ENCODE peak calls at places on chromosomes 4 and X, in six cellular contexts. L is suprapubic skin; S is CD8-positive, alpha-beta memory T cell; C is stomach; T is Karpas-422; U is SK-N-SH. K is an unnamed sample. For H3K4me1 and H3K36me3, the result is how much of the 10 kb centered on the place peaks cover.

GRCh38 chr4:118964891-118965411 is 76.3 kb downstream of the SYNPO2 start:
- DNase-seq in L (no peak), S (no peak), C (no peak), T (no peak), U (no peak), K (no peak)

GRCh38 chrX:147776988-147777387 is 134.7 kb upstream of the FMR1 start:
- DNase-seq in L (no peak), S (no peak), C (no peak), T (no peak), U (no peak), K (no peak)

GRCh38 chrX:4240541-4241194 is 527.2 kb upstream of the PRKX start:
- DNase-seq in L (no peak), S (peak), C (no peak), T (peak), U (no peak), K (no peak)

GRCh38 chr4:5711479-5712184 is 631 bp downstream of the EVC start:
- DNase-seq in L (no peak), S (no peak), C (no peak), T (no peak), U (no peak), K (peak)

GRCh38 chr4:75555294-75556164 is at the start of gene ODAPH:
- DNase-seq in L (no peak), S (no peak), C (no peak), T (peak), U (no peak), K (no peak)

GRCh38 chr4:184265566-184266351 is 48.1 kb upstream of the ENPP6 start:
- DNase-seq in L (no peak), S (no peak), C (no peak), T (peak), U (no peak), K (no peak)

GRCh38 chr4:8163026-8163425 is 4.4 kb upstream of the ABLIM2 start:
- DNase-seq in L (no peak), S (no peak), C (no peak), T (no peak), U (no peak), K (no peak)

GRCh38 chr4:33878710-33879109 is 2365.6 kb downstream of the ARAP2 start:
- DNase-seq in L (no peak), S (no peak), C (no peak), T (no peak), U (peak), K (no peak)

GRCh38 chr4:112055100-112055499 is 90.2 kb upstream of the FAM241A start:
- DNase-seq in L (no peak), S (no peak), C (no peak), T (no peak), U (no peak), K (no peak)

GRCh38 chr4:25258980-25259578 is 25.2 kb downstream of the PI4K2B start:
- DNase-seq in L (no peak), S (no peak), C (no peak), T (no peak), U (no peak), K (no peak)

GRCh38 chr4:60241886-60242285 is 958.2 kb upstream of the ADGRL3 start:
- DNase-seq in L (no peak), S (no peak), C (no peak), T (no peak), U (no peak), K (no peak)

GRCh38 chr4:124433500-124433899 is 279.0 kb downstream of the ANKRD50 start:
- DNase-seq in L (no peak), S (no peak), C (no peak), T (no peak), U (no peak), K (no peak)
- H3K4me1 ChIP-seq in L (under half), S (under half), C (under half), T (under half), U (under half), K (under half)

DNA sequence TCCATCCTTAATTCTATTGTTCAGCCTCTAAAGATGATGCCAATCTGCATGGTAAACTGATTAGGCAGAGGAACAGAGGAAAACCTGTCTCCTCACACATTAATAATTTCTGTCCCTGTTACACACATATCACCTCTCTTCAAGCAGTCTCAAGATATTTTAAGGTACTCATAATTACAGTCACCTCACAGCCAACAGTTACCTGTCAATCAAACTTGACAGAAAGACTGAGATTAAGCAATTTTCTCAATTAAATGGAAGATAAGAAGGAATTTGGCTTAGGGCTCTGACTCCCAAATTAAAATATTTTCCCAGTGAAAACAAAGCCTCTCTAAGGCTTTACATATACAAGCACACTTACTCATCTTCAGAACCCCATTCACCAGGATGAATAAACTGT is 85.2 kb downstream of the MAPK10 start:
- DNase-seq in L (no peak), S (no peak), C (no peak), T (peak), U (no peak), K (no peak)
- H3K4me3 ChIP-seq in L (no peak), S (no peak), C (no peak), T (peak), U (no peak), K (no peak)

DNA sequence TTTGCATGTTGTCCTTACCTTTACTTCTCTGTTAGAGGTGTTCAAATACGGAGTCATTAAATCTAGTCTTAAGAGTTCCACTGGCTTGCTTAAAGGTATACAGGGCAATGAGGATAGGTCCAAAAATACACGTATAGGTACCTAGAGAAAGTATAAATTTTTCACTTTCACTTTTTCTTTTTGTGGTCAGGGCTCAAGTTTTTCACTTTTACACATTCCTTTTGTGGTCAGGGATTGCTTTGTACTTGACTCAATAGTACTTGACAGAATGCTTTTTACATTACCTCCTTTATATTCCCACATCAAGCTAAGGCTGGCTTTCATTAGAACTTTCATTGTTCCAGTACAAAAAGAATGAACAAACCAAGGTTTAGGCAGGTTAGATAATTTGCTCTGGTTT is 21.7 kb downstream of the TMEM184C start:
- DNase-seq in L (no peak), S (no peak), C (no peak), T (no peak), U (no peak), K (no peak)
- H3K36me3 ChIP-seq in L (under half), S (under half), C (half or more), T (half or more), U (half or more), K (half or more)

GRCh38 chr4:185564355-185564754 is 29.0 kb upstream of the PDLIM3 start:
- DNase-seq in L (no peak), S (no peak), C (no peak), T (no peak), U (no peak), K (no peak)
- H3K4me1 ChIP-seq in L (under half), S (under half), C (under half), T (under half), U (under half), K (under half)

GRCh38 chr4:178752954-178753525 is 1310.8 kb upstream of the AGA start:
- DNase-seq in L (no peak), S (no peak), C (no peak), T (no peak), U (no peak), K (no peak)
- H3K4me3 ChIP-seq in L (no peak), S (no peak), C (no peak), T (no peak), U (no peak), K (no peak)

GRCh38 chr4:145153181-145153903 is 27.0 kb downstream of the OTUD4 start:
- DNase-seq in L (no peak), S (no peak), C (no peak), T (no peak), U (no peak), K (no peak)

GRCh38 chr4:145153904-145154298 is 26.5 kb downstream of the OTUD4 start:
- DNase-seq in L (no peak), S (no peak), C (no peak), T (no peak), U (no peak), K (no peak)

GRCh38 chr4:145154573-145154972 is 25.8 kb downstream of the OTUD4 start:
- DNase-seq in L (no peak), S (no peak), C (no peak), T (peak), U (no peak), K (no peak)

DNA sequence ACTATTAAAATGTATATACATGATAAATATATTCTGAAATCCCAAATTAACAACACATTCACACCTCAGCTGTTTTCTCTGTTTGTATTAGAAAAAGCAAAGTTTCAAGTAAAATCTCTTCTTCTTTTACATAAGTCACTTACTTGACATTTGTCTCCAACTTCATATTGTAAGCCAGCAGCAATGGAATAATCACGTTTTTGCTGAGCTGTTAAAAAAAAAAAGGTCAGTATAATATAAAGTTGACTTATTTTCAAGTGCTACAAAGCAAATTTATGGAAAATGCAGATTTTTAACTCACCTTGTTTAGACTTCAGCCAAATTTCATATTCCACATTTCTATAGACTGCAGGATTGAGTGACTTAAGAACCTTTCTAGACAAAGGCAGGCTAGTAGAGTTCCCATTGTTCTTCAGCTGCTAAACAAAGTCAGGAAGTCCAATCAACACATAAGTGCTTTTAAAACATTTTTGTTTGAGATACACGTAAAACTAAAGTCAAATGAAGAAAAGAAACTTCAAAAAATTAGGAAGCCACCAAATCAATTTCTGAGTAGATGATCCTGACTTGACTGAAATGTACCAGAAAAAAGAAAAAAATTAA is 25.0 kb downstream of the OTUD4 start:
- DNase-seq in L (no peak), S (no peak), C (no peak), T (no peak), U (no peak), K (no peak)
- H3K36me3 ChIP-seq in L (half or more), S (under half), C (half or more), T (half or more), U (half or more), K (half or more)

DNA sequence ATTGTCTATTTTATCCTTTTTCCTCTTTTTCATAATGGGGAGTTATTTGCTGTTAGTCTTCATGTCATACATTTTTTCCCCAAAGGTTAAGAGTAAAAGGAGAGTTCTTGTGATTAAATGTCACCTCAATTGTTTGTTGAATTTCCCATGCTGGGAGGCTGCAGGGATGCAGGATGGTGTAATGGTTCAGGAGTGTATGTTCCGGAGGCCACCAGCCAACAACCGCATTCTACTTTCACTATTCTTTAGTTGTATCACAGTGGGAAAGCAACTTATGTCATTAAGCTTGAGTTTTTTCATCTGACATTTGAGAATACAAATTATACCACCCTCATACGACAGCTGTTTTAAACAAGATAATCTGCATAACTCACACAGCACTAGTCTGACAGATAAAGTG is 15.4 kb downstream of the AFP start:
- DNase-seq in L (no peak), S (no peak), C (no peak), T (no peak), U (no peak), K (no peak)
- H3K4me1 ChIP-seq in L (under half), S (under half), C (under half), T (under half), U (under half), K (under half)

DNA sequence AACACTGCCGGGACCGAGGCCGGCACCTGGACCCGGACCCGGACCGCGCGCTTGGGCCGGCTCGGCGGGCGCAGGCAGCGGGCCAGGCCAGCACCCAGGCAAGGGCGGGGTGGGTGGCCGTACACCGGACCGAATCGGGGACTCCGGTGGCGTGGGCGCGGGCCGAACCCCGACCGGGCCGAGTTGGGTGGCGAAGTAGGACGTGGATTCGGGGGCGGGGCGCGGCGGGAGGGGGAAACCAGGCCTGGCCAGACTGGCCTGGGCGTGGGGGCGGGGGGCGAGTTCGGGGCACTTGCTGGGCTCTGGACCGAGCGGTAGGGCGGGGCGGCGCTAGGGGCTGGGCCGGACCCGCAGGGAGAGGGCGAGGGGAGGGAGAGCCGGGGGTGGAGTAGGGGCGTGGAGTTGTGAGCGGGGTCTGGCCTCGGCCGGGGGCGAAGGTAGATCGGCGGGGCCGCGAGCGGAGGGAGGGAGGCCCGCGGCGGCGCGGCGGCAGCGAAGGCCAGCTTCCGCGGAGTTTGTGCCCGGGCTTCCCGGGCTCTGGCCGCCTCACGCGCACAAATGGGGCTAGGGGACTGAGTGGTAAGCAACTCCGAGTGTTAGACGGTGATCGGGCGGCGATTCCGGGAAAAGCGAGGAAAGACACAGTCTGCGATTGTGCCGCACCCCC is 1.8 kb upstream of the BCORL1 start:
- DNase-seq in L (peak), S (no peak), C (peak), T (no peak), U (peak), K (peak)
- H3K4me3 ChIP-seq in L (no peak), S (peak), C (peak), T (no peak), U (no peak), K (no peak)

DNA sequence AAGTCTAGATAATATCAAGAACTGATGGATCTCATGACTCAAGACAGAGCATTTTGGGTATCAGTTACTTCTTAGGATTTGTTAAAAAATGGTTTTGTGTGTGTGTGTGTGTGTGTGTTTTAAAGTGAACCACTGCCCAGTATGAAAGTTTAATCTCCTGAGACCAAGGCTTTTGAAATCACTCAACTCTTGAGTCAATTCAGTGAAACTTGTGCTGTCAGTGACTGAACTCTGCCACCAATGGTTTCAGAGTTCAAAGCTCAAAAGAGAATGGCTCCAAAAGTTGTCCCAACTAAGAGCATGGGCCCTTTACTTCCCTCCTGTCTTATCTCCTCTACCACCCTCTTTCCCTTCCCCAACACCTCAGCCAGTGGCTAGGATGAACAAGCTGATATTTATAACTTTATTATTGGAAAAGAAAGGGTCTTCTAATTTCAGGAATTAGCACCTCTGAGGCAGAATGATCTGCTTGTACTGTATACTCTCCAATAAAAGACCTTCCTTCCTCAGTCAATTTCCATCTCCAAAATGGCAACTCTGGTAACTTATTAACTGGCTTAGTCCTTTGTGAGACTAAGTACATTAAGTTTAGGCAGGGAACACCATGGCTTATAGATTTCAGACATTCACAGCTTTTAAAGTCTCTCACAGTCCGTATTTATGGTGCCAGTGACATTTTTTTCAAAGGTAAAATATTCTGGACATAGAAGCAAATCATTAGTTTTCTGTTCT is 152.2 kb downstream of the REPS2 start:
- DNase-seq in L (no peak), S (no peak), C (no peak), T (no peak), U (no peak), K (no peak)
- H3K36me3 ChIP-seq in L (under half), S (under half), C (under half), T (under half), U (under half), K (under half)

DNA sequence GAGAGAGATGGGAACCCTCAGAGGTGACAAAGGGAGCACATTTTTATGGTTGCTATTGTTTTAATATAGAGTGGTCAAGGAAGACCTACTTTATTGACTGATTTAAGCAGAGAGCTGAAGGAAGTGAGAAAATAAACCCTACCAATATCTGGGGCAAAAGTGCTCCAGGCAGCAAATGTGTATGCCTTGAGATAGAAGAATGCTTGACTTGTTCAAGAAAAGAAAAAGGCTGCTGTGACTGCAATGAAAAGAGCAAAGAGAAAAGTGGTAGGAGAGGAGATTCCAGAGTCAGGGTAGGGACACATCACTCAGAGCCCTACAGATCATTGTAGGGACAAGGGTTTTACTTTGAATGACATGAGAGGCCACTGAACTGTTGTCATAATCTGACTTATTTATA is 26.0 kb downstream of the STAP1 start:
- DNase-seq in L (no peak), S (no peak), C (no peak), T (no peak), U (no peak), K (no peak)
- H3K4me1 ChIP-seq in L (under half), S (under half), C (under half), T (under half), U (under half), K (under half)